ENCODE peak calls at places on chromosomes 7 and 10, in four cellular contexts. R, I, E and K are unnamed samples.

GRCh38 chr10:79383974-79384606 is 36.8 kb downstream of the PPIF start:
- DNase-seq in R (no peak), I (no peak), E (no peak), K (no peak)

GRCh38 chr10:122931088-122931958 is 20.9 kb downstream of the FAM24A start:
- DNase-seq in R (no peak), I (no peak), E (no peak), K (no peak)

GRCh38 chr7:1567893-1568292 is 1.9 kb downstream of the PSMG3 start:
- DNase-seq in R (no peak), I (no peak), E (peak; percentile 40), K (no peak)

GRCh38 chr10:31602541-31603244 is 283.7 kb downstream of the ZEB1 start:
- DNase-seq in R (peak; percentile 56), I (no peak), E (peak; percentile 89), K (peak; percentile 78)

GRCh38 chr10:406976-407375 is 271.7 kb downstream of the ZMYND11 start:
- DNase-seq in R (no peak), I (no peak), E (no peak), K (no peak)

GRCh38 chr10:43229208-43230061 is 37.4 kb downstream of the RASGEF1A start:
- DNase-seq in R (no peak), I (peak; percentile 16), E (peak; percentile 20), K (peak; percentile 69)

GRCh38 chr7:3233301-3233700 is 67.8 kb upstream of the SDK1 start:
- DNase-seq in R (no peak), I (no peak), E (no peak), K (no peak)

GRCh38 chr10:34102237-34102673 is 712.8 kb downstream of the PARD3 start:
- DNase-seq in R (no peak), I (no peak), E (no peak), K (no peak)

GRCh38 chr10:6667679-6668270 is 87.7 kb upstream of the PRKCQ start:
- DNase-seq in R (peak; percentile 73), I (peak; percentile 53), E (no peak), K (no peak)

GRCh38 chr7:97179454-97180104 is 62.1 kb downstream of the SDHAF3 start:
- DNase-seq in R (peak; percentile 84), I (peak; percentile 37), E (peak; percentile 82), K (peak; percentile 53)

GRCh38 chr10:116561026-116561425 is 15.3 kb downstream of the PNLIP start:
- DNase-seq in R (no peak), I (no peak), E (no peak), K (no peak)

GRCh38 chr10:69217119-69217754 is 2.9 kb upstream of the HKDC1 start:
- DNase-seq in R (no peak), I (no peak), E (peak; percentile 15), K (no peak)

GRCh38 chr10:20990604-20991003 is 93.5 kb upstream of the NEBL start:
- DNase-seq in R (no peak), I (no peak), E (peak; percentile 32), K (no peak)

GRCh38 chr7:149720372-149721083 is 52.9 kb downstream of the ZNF467 start:
- DNase-seq in R (peak; percentile 95), I (no peak), E (peak; percentile 20), K (peak; percentile 26)

GRCh38 chr7:138166681-138167080 is 90.4 kb downstream of the AKR1D1 start:
- DNase-seq in R (no peak), I (no peak), E (no peak), K (no peak)

GRCh38 chr10:25556457-25556856 is 377.6 kb upstream of the MYO3A start:
- DNase-seq in R (no peak), I (no peak), E (peak; percentile 38), K (no peak)

GRCh38 chr7:104584620-104585019 is 256.2 kb downstream of the LHFPL3 start:
- DNase-seq in R (no peak), I (no peak), E (no peak), K (no peak)